ENCODE peak calls at places on chromosomes 7 and 10, in ten cellular contexts. A, H, C, N, F, G, R, M, Q and P are unnamed samples.

GRCh38 chr10:107865691-107866090 is 701.2 kb upstream of the SORCS1 start:
- DNase-seq in A (no peak), H (no peak), C (no peak), N (no peak), F (no peak), G (no peak), R (no peak), M (no peak), Q (no peak), P (no peak)

GRCh38 chr7:16062269-16062668 is 359.1 kb downstream of the CRPPA start:
- DNase-seq in A (no peak), H (no peak), C (no peak), N (no peak), F (no peak), G (no peak), R (no peak), M (peak), Q (peak), P (no peak)

GRCh38 chr7:28096713-28097112 is 83.9 kb downstream of the JAZF1 start:
- DNase-seq in A (peak), H (peak), C (no peak), N (no peak), F (peak), G (peak), R (no peak), M (peak), Q (peak), P (peak)

GRCh38 chr7:50724526-50725520 is 57.9 kb downstream of the GRB10 start:
- DNase-seq in A (no peak), H (no peak), C (no peak), N (no peak), F (peak), G (no peak), R (no peak), M (no peak), Q (no peak), P (no peak)

GRCh38 chr7:39228946-39229345 is 251.2 kb downstream of the POU6F2 start:
- DNase-seq in A (no peak), H (no peak), C (no peak), N (no peak), F (no peak), G (no peak), R (no peak), M (peak), Q (no peak), P (no peak)

GRCh38 chr10:8043569-8044306 is 10.8 kb upstream of the GATA3 start:
- DNase-seq in A (no peak), H (no peak), C (no peak), N (no peak), F (peak), G (peak), R (peak), M (no peak), Q (no peak), P (no peak)

GRCh38 chr7:22837308-22837707 is 14.7 kb upstream of the TOMM7 start:
- DNase-seq in A (no peak), H (no peak), C (no peak), N (no peak), F (no peak), G (no peak), R (no peak), M (no peak), Q (no peak), P (no peak)

GRCh38 chr7:18828333-18829100 is 288.9 kb downstream of the TWIST1 start:
- DNase-seq in A (no peak), H (no peak), C (no peak), N (no peak), F (no peak), G (no peak), R (no peak), M (no peak), Q (peak), P (no peak)

GRCh38 chr7:50653997-50654425 is 88.8 kb upstream of the DDC start:
- DNase-seq in A (no peak), H (no peak), C (no peak), N (no peak), F (peak), G (no peak), R (no peak), M (peak), Q (peak), P (no peak)

GRCh38 chr7:115146148-115146547 is 224.3 kb downstream of the MDFIC start:
- DNase-seq in A (no peak), H (no peak), C (no peak), N (no peak), F (peak), G (no peak), R (no peak), M (no peak), Q (no peak), P (no peak)

GRCh38 chr10:12833451-12833850 is 168.1 kb downstream of the CCDC3 start:
- DNase-seq in A (no peak), H (no peak), C (no peak), N (no peak), F (no peak), G (no peak), R (no peak), M (no peak), Q (no peak), P (no peak)